ENCODE peak calls at places on chromosomes 6 and 20, in eight cellular contexts. H is bronchial epithelial cell, K is AG04450, P is B cell, W is endothelial cell, F is heart left ventricle, D is GM20000, X is right lobe of liver. A is an unnamed sample.

GRCh38 chr6:151747890-151748289 is 59.6 kb upstream of the ESR1 start:
- DNase-seq in D (no peak), H (no peak), F (no peak), W (no peak), P (no peak), X (no peak), K (no peak), A (no peak)

GRCh38 chr6:4956625-4957024 is 47.2 kb downstream of the RPP40 start:
- DNase-seq in H (no peak), K (no peak), P (no peak), D (no peak), F (no peak), X (no peak), W (no peak), A (no peak)

GRCh38 chr6:168376811-168377480 is 57.4 kb upstream of the DACT2 start:
- DNase-seq in D (no peak), K (no peak), P (no peak), W (no peak), X (no peak), H (no peak), F (no peak), A (no peak)

GRCh38 chr6:133756046-133756445 is 132.9 kb upstream of the TCF21 start:
- DNase-seq in X (no peak), F (no peak), H (no peak), K (no peak), W (no peak), P (no peak), D (no peak), A (no peak)

GRCh38 chr20:56752274-56752673 is 123.2 kb downstream of the TFAP2C start:
- DNase-seq in K (no peak), F (no peak), X (no peak), H (peak), D (no peak), W (no peak), P (no peak), A (no peak)

GRCh38 chr6:109351231-109352132 is 30.8 kb downstream of the CD164 start:
- DNase-seq in K (no peak), D (no peak), H (peak), W (no peak), F (no peak), X (no peak), P (no peak), A (no peak)

GRCh38 chr6:70980800-70981199 is 23.9 kb upstream of the B3GAT2 start:
- DNase-seq in H (no peak), D (no peak), F (no peak), K (no peak), X (no peak), W (no peak), P (no peak), A (no peak)

GRCh38 chr6:46203388-46203787 is 32.6 kb upstream of the ENPP5 start:
- DNase-seq in X (no peak), D (no peak), H (no peak), P (no peak), F (no peak), W (no peak), K (no peak), A (no peak)

GRCh38 chr6:33404884-33405283 is 5.9 kb upstream of the PHF1 start:
- DNase-seq in P (no peak), W (no peak), X (no peak), H (no peak), K (no peak), F (no peak), D (no peak), A (no peak)

GRCh38 chr6:166334878-166335277 is 7.5 kb downstream of the SFT2D1 start:
- DNase-seq in K (no peak), W (no peak), H (no peak), D (no peak), X (no peak), P (no peak), F (no peak), A (no peak)

GRCh38 chr6:166331503-166332133 is 10.7 kb downstream of the SFT2D1 start:
- DNase-seq in H (no peak), X (no peak), D (no peak), K (no peak), F (no peak), W (no peak), P (no peak), A (no peak)

GRCh38 chr6:166333172-166333995 is 9.0 kb downstream of the SFT2D1 start:
- DNase-seq in P (peak), H (no peak), W (peak), X (no peak), F (no peak), D (peak), K (no peak), A (no peak)

GRCh38 chr6:166335378-166336366 is 6.7 kb downstream of the SFT2D1 start:
- DNase-seq in H (no peak), P (no peak), X (no peak), D (no peak), K (no peak), W (no peak), F (no peak), A (no peak)

DNA sequence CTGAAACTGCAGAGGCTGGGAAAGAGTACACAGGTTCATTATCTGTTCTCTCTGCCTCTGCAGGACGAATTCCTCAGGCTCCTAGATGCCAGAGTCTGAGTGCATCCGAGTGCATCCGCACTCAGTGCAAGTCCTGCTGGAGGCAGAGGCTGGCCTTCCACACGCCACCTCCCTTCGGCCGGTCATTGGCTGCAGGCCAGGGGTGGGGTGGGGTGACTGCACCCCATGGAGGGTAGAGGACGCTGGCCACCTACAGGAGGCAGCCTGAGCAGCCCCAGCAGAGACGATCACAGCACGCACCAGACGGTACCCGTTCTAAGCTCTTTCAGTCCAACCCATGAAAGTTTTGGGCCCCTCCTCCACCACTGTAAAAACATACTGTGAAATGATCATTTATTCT is 11.7 kb downstream of the SFT2D1 start:
- DNase-seq in F (peak), W (peak), D (no peak), K (no peak), P (no peak), X (peak), H (no peak), A (no peak)
- TF ChIP-seq CTCF in F (no peak), W (no peak), D (no peak), K (no peak), P (no peak), X (peak), H (peak), A (no peak)

DNA sequence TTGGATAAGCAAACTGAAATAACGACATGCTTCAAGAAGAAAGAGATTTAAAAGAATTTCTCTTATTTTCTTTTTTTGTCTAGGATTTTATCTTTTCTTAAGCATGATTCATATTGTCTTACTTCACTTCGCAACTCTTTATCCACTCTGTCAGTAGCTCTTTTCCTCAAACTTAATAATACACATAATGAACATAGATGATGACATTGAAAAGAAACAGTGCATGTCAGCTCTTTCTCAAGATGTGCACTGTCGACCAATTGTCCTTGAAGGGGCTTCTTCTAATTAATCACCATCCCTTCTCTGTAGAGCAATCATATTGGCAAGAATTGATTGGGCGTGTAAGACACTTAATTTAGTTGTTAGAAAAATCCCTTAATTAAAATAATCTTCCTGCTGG is 356.5 kb downstream of the EYS start:
- DNase-seq in K (no peak), H (no peak), P (no peak), X (no peak), F (no peak), D (no peak), W (no peak), A (no peak)
- TF ChIP-seq CTCF in K (no peak), H (no peak), P (no peak), X (no peak), F (no peak), D (no peak), W (no peak), A (no peak)

GRCh38 chr6:43052842-43053544 is 658 bp downstream of the CUL7 start:
- DNase-seq in W (no peak), F (peak), X (no peak), K (no peak), P (no peak), D (peak), H (no peak), A (no peak)
- TF ChIP-seq CTCF in W (no peak), F (no peak), X (no peak), K (no peak), P (no peak), D (no peak), H (no peak), A (no peak)

GRCh38 chr6:15113587-15113986 is 132.3 kb upstream of the JARID2 start:
- DNase-seq in K (no peak), D (no peak), F (no peak), P (no peak), H (no peak), W (no peak), X (no peak), A (no peak)
- TF ChIP-seq CTCF in K (no peak), D (no peak), F (no peak), P (no peak), H (no peak), W (no peak), X (no peak), A (no peak)

DNA sequence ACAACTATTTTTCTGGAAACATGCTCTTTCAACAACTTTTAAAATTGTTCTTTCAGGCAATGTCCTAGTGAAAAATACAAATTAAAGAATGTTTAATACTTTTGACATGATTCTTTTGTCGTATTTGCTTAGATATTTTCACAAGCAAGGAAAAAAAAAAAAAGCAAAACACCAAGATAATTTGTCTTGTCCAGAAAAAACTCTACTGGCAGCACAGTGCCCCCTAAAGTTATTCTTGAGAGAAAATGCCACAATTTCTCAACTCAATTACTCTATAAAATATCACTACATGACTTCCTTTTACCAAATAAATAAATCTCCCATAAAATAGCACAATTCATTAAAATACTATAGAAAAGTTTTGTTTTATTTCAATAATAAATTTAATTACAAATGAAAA is 652.5 kb upstream of the EPHA7 start:
- DNase-seq in W (no peak), D (no peak), H (no peak), F (no peak), P (no peak), K (no peak), X (no peak), A (no peak)
- TF ChIP-seq CTCF in W (peak), D (no peak), H (no peak), F (no peak), P (no peak), K (no peak), X (peak), A (no peak)

GRCh38 chr6:72080260-72080941 is 194.1 kb downstream of the RIMS1 start:
- DNase-seq in F (no peak), D (no peak), P (no peak), K (no peak), W (no peak), X (no peak), H (no peak), A (no peak)

GRCh38 chr6:72083976-72084375 is 197.6 kb downstream of the RIMS1 start:
- DNase-seq in P (no peak), H (no peak), W (no peak), F (no peak), D (no peak), X (no peak), K (no peak), A (no peak)

GRCh38 chr6:72081880-72082279 is 195.5 kb downstream of the RIMS1 start:
- DNase-seq in H (no peak), K (no peak), W (no peak), P (no peak), F (no peak), X (no peak), D (no peak), A (no peak)

GRCh38 chr6:72084992-72085569 is 198.7 kb downstream of the RIMS1 start:
- DNase-seq in D (peak), W (no peak), P (peak), H (peak), X (no peak), F (no peak), K (no peak), A (no peak)
- TF ChIP-seq CTCF in D (peak), W (peak), P (peak), H (peak), X (peak), F (peak), K (peak), A (no peak)

GRCh38 chr20:62401331-62401779 is 5.7 kb downstream of the CABLES2 start:
- DNase-seq in F (no peak), X (no peak), H (no peak), P (no peak), D (no peak), W (peak), K (no peak), A (no peak)
- TF ChIP-seq CTCF in F (no peak), X (no peak), H (peak), P (no peak), D (no peak), W (peak), K (no peak), A (no peak)

DNA sequence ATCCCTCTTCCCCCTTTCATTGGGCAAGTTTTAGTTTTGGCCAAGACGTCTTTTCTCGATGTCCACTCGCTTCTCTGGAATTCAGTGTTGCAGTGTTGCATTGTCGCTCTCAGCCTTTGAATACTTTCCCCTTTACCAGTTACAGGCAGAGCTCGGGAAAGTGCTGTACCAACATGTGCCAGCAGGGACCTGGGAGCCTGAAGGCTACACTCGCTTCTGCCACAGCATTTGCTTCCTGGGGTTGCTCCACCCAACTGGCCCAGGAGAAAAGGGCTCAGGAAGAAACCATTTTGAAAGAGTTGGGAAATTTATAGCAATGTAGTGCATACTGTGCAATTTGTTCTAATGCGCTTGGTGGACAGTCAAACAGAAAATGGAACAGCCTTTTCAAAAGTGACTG is 78.6 kb downstream of the LINC00237 start:
- DNase-seq in H (no peak), K (no peak), F (no peak), D (no peak), X (no peak), P (no peak), W (peak), A (no peak)
- TF ChIP-seq CTCF in H (no peak), K (peak), F (no peak), D (no peak), X (no peak), P (no peak), W (peak), A (no peak)